ENCODE peak calls at places on chromosome 9, in six cellular contexts. One of them, this sample, is unnamed.

GRCh38 chr9:131603199-131603598 is 57.9 kb downstream of the PRRT1B start:
- DNase-seq in A549: no peak
- DNase-seq in upper lobe of left lung: no peak
- DNase-seq in ovary: no peak
- DNase-seq in esophagus squamous epithelium: no peak
- DNase-seq in Peyer's patch: no peak
- DNase-seq in this sample: no peak

GRCh38 chr9:115673599-115673998 is 480.0 kb upstream of the PAPPA start:
- DNase-seq in upper lobe of left lung: no peak
- DNase-seq in ovary: no peak
- DNase-seq in A549: peak; percentile 39
- DNase-seq in Peyer's patch: no peak
- DNase-seq in esophagus squamous epithelium: no peak
- DNase-seq in this sample: no peak

GRCh38 chr9:32431940-32432555 is 47.6 kb downstream of the ACO1 start:
- DNase-seq in esophagus squamous epithelium: no peak
- DNase-seq in Peyer's patch: peak; percentile 55
- DNase-seq in ovary: peak; percentile 51
- DNase-seq in A549: peak; percentile 25
- DNase-seq in upper lobe of left lung: no peak
- DNase-seq in this sample: peak; percentile 66

GRCh38 chr9:114884787-114885452 is 45.5 kb downstream of the TNFSF8 start:
- DNase-seq in ovary: no peak
- DNase-seq in upper lobe of left lung: no peak
- DNase-seq in Peyer's patch: peak; percentile 50
- DNase-seq in esophagus squamous epithelium: no peak
- DNase-seq in A549: peak; percentile 92
- DNase-seq in this sample: no peak

GRCh38 chr9:126524353-126525077 is 89.2 kb upstream of the LMX1B start:
- DNase-seq in A549: no peak
- DNase-seq in Peyer's patch: no peak
- DNase-seq in ovary: no peak
- DNase-seq in upper lobe of left lung: no peak
- DNase-seq in esophagus squamous epithelium: no peak
- DNase-seq in this sample: no peak

GRCh38 chr9:90343360-90343759 is 299.3 kb downstream of the DIRAS2 start:
- DNase-seq in upper lobe of left lung: no peak
- DNase-seq in Peyer's patch: no peak
- DNase-seq in A549: no peak
- DNase-seq in ovary: no peak
- DNase-seq in esophagus squamous epithelium: no peak
- DNase-seq in this sample: no peak

GRCh38 chr9:121222524-121223171 is 21.0 kb upstream of the RAB14 start:
- DNase-seq in A549: peak; percentile 55
- DNase-seq in ovary: no peak
- DNase-seq in upper lobe of left lung: no peak
- DNase-seq in Peyer's patch: no peak
- DNase-seq in esophagus squamous epithelium: no peak
- DNase-seq in this sample: no peak

GRCh38 chr9:94808926-94809700 is 82.6 kb downstream of the AOPEP start:
- DNase-seq in A549: no peak
- DNase-seq in ovary: no peak
- DNase-seq in Peyer's patch: no peak
- DNase-seq in esophagus squamous epithelium: no peak
- DNase-seq in upper lobe of left lung: no peak
- DNase-seq in this sample: no peak

GRCh38 chr9:120723547-120723946 is 9.3 kb upstream of the MEGF9 start:
- DNase-seq in Peyer's patch: no peak
- DNase-seq in ovary: no peak
- DNase-seq in A549: no peak
- DNase-seq in upper lobe of left lung: no peak
- DNase-seq in esophagus squamous epithelium: no peak
- DNase-seq in this sample: no peak

GRCh38 chr9:90996154-90996788 is 194.7 kb downstream of the SYK start:
- DNase-seq in esophagus squamous epithelium: no peak
- DNase-seq in ovary: no peak
- DNase-seq in A549: no peak
- DNase-seq in Peyer's patch: no peak
- DNase-seq in upper lobe of left lung: no peak
- DNase-seq in this sample: no peak

GRCh38 chr9:35726876-35727438 is 5.0 kb downstream of the TLN1 start:
- DNase-seq in ovary: no peak
- DNase-seq in esophagus squamous epithelium: no peak
- DNase-seq in A549: peak; percentile 49
- DNase-seq in upper lobe of left lung: no peak
- DNase-seq in Peyer's patch: peak; percentile 62
- DNase-seq in this sample: no peak

GRCh38 chr9:120336753-120337090 is 243.2 kb downstream of the CDK5RAP2 start:
- DNase-seq in ovary: no peak
- DNase-seq in upper lobe of left lung: peak; percentile 9
- DNase-seq in A549: no peak
- DNase-seq in esophagus squamous epithelium: no peak
- DNase-seq in Peyer's patch: no peak
- DNase-seq in this sample: no peak

GRCh38 chr9:93674580-93675335 is 98.4 kb downstream of the PHF2 start:
- DNase-seq in Peyer's patch: peak; percentile 23
- DNase-seq in upper lobe of left lung: no peak
- DNase-seq in A549: no peak
- DNase-seq in esophagus squamous epithelium: no peak
- DNase-seq in ovary: peak; percentile 8
- DNase-seq in this sample: peak; percentile 5

GRCh38 chr9:35940474-35941467 is 17.2 kb downstream of the OR2S2 start:
- DNase-seq in A549: no peak
- DNase-seq in esophagus squamous epithelium: no peak
- DNase-seq in upper lobe of left lung: no peak
- DNase-seq in ovary: no peak
- DNase-seq in Peyer's patch: no peak
- DNase-seq in this sample: no peak

GRCh38 chr9:88418715-88419540 is 30.7 kb downstream of the SPIN1 start:
- DNase-seq in A549: peak; percentile 29
- DNase-seq in ovary: no peak
- DNase-seq in upper lobe of left lung: no peak
- DNase-seq in esophagus squamous epithelium: no peak
- DNase-seq in Peyer's patch: no peak
- DNase-seq in this sample: no peak

GRCh38 chr9:35563791-35564197 is 41.3 kb upstream of the TESK1 start:
- DNase-seq in ovary: peak; percentile 49
- DNase-seq in esophagus squamous epithelium: no peak
- DNase-seq in Peyer's patch: no peak
- DNase-seq in A549: no peak
- DNase-seq in upper lobe of left lung: no peak
- DNase-seq in this sample: peak; percentile 33

GRCh38 chr9:87796232-87796631 is 70.3 kb downstream of the CTSL start:
- DNase-seq in upper lobe of left lung: no peak
- DNase-seq in esophagus squamous epithelium: no peak
- DNase-seq in ovary: no peak
- DNase-seq in Peyer's patch: no peak
- DNase-seq in A549: no peak
- DNase-seq in this sample: no peak

GRCh38 chr9:116686693-116687073 is 422 bp upstream of the TRIM32 start:
- DNase-seq in esophagus squamous epithelium: no peak
- DNase-seq in upper lobe of left lung: no peak
- DNase-seq in ovary: no peak
- DNase-seq in A549: no peak
- DNase-seq in Peyer's patch: peak; percentile 44
- DNase-seq in this sample: no peak

GRCh38 chr9:88923653-88924284 is 67.5 kb upstream of the S1PR3 start:
- DNase-seq in upper lobe of left lung: peak; percentile 34
- DNase-seq in A549: no peak
- DNase-seq in Peyer's patch: no peak
- DNase-seq in esophagus squamous epithelium: no peak
- DNase-seq in ovary: no peak
- DNase-seq in this sample: no peak

GRCh38 chr9:89407070-89407469 is 88.8 kb downstream of the SECISBP2 start:
- DNase-seq in A549: no peak
- DNase-seq in Peyer's patch: no peak
- DNase-seq in esophagus squamous epithelium: no peak
- DNase-seq in upper lobe of left lung: no peak
- DNase-seq in ovary: no peak
- DNase-seq in this sample: no peak

GRCh38 chr9:110143969-110144545 is 63.9 kb downstream of the C9orf152 start:
- DNase-seq in Peyer's patch: no peak
- DNase-seq in A549: no peak
- DNase-seq in esophagus squamous epithelium: no peak
- DNase-seq in ovary: no peak
- DNase-seq in upper lobe of left lung: no peak
- DNase-seq in this sample: no peak

DNA sequence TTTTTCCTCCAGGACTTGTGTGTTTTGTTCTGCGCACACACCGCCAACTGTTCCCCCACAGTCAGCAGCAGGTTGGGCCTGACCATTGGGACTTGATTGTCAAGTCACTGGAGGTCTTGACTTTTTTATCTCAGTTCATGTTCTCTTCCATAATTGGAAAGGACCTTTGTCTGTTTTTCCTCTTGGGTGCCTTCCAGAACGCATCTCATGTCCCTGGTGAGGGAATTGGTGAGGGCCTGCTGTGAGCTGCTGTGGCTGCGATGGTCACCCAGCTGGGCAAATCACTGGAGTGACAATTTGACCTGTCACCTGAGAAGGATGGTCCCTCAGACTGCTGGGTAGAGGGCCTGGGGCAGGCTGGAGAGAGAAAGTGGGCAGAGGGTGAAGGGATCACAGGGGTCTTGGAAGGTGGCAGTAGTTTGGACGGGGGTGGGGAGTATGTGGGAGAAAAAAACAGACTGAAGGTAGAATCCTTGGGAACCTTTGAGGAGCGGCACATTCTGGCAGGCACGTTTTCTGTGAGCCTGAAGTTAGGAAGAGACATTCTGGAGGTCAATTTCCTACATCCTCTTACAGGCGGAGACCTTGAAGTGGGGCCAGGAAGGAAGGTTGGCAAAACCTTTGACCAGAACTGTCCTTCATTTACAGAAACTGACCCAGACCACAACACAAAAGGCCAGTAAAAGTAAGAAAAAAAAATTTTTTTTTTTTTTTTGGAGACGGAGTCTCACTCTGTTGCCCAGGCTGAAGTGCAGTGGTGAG is 4.4 kb downstream of the CDK9 start:
- DNase-seq in ovary: no peak
- DNase-seq in Peyer's patch: no peak
- DNase-seq in esophagus squamous epithelium: no peak
- DNase-seq in upper lobe of left lung: no peak
- DNase-seq in A549: no peak
- DNase-seq in this sample: no peak
- TF ChIP-seq POLR2A in ovary: no peak
- TF ChIP-seq POLR2A in Peyer's patch: no peak
- TF ChIP-seq POLR2A in esophagus squamous epithelium: no peak
- TF ChIP-seq POLR2A in upper lobe of left lung: no peak
- TF ChIP-seq POLR2A in A549: no peak
- TF ChIP-seq POLR2A in this sample: no peak

GRCh38 chr9:4967521-4967920 is 17.6 kb upstream of the JAK2 start:
- DNase-seq in ovary: no peak
- DNase-seq in esophagus squamous epithelium: no peak
- DNase-seq in upper lobe of left lung: no peak
- DNase-seq in A549: no peak
- DNase-seq in Peyer's patch: no peak
- DNase-seq in this sample: no peak

GRCh38 chr9:4973246-4973645 is 11.8 kb upstream of the JAK2 start:
- DNase-seq in ovary: no peak
- DNase-seq in upper lobe of left lung: no peak
- DNase-seq in Peyer's patch: no peak
- DNase-seq in A549: no peak
- DNase-seq in esophagus squamous epithelium: no peak
- DNase-seq in this sample: no peak

GRCh38 chr9:4973902-4974301 is 11.2 kb upstream of the JAK2 start:
- DNase-seq in Peyer's patch: no peak
- DNase-seq in esophagus squamous epithelium: no peak
- DNase-seq in ovary: no peak
- DNase-seq in upper lobe of left lung: no peak
- DNase-seq in A549: no peak
- DNase-seq in this sample: no peak

GRCh38 chr9:4969130-4969529 is 15.9 kb upstream of the JAK2 start:
- DNase-seq in ovary: no peak
- DNase-seq in Peyer's patch: no peak
- DNase-seq in A549: no peak
- DNase-seq in upper lobe of left lung: no peak
- DNase-seq in esophagus squamous epithelium: no peak
- DNase-seq in this sample: no peak

DNA sequence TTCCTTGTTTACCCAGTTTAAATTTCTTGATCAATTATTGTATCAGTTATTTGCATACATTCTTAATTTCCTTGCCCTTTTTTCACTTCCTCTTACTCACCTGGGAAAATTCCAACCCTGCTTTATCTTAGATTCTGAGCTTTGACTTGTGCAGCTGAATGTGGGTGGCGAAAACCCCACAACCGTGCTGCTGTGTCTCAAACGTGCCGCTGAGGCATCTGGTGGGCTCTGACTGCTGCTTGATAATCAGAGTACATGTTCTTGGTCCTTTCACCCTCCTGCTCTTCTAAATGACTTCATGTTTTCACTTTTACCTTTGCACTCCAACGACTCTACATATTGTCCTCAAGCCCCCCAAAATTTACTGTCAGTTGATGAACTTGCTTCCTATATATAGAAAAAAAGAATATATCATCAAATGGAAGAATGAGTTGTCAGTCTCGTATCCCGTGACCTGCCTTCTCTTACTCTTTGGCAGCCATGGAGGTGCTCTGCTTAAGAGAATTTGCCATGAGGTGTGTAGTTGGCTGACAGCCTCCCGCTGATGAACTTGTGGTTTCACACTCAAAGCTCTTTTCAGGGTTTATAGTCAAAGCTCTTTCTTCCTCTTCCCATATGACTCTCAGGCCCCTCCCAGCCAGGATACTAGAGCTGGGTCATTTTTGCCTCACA is 14.0 kb upstream of the JAK2 start:
- DNase-seq in upper lobe of left lung: no peak
- DNase-seq in A549: no peak
- DNase-seq in Peyer's patch: no peak
- DNase-seq in ovary: no peak
- DNase-seq in esophagus squamous epithelium: no peak
- DNase-seq in this sample: no peak
- TF ChIP-seq POLR2A in upper lobe of left lung: no peak
- TF ChIP-seq POLR2A in A549: no peak
- TF ChIP-seq POLR2A in Peyer's patch: no peak
- TF ChIP-seq POLR2A in ovary: no peak
- TF ChIP-seq POLR2A in esophagus squamous epithelium: no peak
- TF ChIP-seq POLR2A in this sample: no peak

GRCh38 chr9:105318729-105319513 is 74.5 kb downstream of the SLC44A1 start:
- DNase-seq in A549: peak; percentile 25
- DNase-seq in ovary: no peak
- DNase-seq in upper lobe of left lung: no peak
- DNase-seq in Peyer's patch: no peak
- DNase-seq in esophagus squamous epithelium: no peak
- DNase-seq in this sample: no peak
- TF ChIP-seq POLR2A in A549: no peak
- TF ChIP-seq POLR2A in ovary: no peak
- TF ChIP-seq POLR2A in upper lobe of left lung: no peak
- TF ChIP-seq POLR2A in Peyer's patch: no peak
- TF ChIP-seq POLR2A in esophagus squamous epithelium: no peak
- TF ChIP-seq POLR2A in this sample: no peak

DNA sequence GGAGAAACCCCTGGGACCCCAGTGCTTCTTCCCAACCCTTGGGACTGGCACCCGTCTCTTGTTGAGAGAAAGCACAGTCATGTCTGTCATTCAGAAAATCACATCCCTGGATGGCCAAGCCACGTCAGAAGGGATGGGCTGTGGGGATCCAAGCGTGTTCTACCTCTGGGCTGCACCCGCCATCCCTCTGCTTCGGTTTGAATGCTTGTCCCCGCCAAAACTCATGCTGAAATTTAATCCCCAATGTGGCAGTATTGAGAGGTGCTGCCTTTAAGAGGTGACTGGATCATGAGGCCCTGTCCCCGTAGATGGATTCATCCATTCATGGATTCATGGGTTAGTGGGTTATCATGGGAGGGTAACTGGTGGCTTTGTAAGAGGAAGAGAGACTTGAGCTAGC is 27.0 kb downstream of the CEL start:
- DNase-seq in Peyer's patch: no peak
- DNase-seq in upper lobe of left lung: no peak
- DNase-seq in A549: no peak
- DNase-seq in ovary: no peak
- DNase-seq in esophagus squamous epithelium: no peak
- DNase-seq in this sample: no peak
- TF ChIP-seq POLR2A in Peyer's patch: no peak
- TF ChIP-seq POLR2A in upper lobe of left lung: no peak
- TF ChIP-seq POLR2A in A549: no peak
- TF ChIP-seq POLR2A in ovary: no peak
- TF ChIP-seq POLR2A in esophagus squamous epithelium: no peak
- TF ChIP-seq POLR2A in this sample: no peak

This sample was measured in tibial nerve.